ENCODE peak calls at places on chromosomes 12 and 14, in eight cellular contexts. U is A549; S is right cardiac atrium; N is CD4-positive, alpha-beta memory T cell; L is esophagus squamous epithelium; V is pancreas; D is CD8-positive, alpha-beta T cell; B is mammary epithelial cell. Y is an unnamed sample.

GRCh38 chr14:57610631-57611030 is 117.0 kb upstream of the CCDC198 start:
- DNase-seq in U (no peak), S (no peak), N (no peak), L (no peak), V (no peak), D (no peak), B (no peak), Y (no peak)

GRCh38 chr12:122869207-122869973 is 26.5 kb downstream of the VPS37B start:
- DNase-seq in U (no peak), S (no peak), N (no peak), L (no peak), V (no peak), D (no peak), B (no peak), Y (no peak)

GRCh38 chr12:31629756-31630732 is 29.4 kb upstream of the ETFBKMT start:
- DNase-seq in U (no peak), S (peak; percentile 37), N (no peak), L (no peak), V (peak; percentile 60), D (no peak), B (no peak), Y (no peak)

GRCh38 chr14:53599221-53599945 is 357.2 kb downstream of the BMP4 start:
- DNase-seq in U (no peak), S (no peak), N (no peak), L (no peak), V (no peak), D (no peak), B (no peak), Y (no peak)

GRCh38 chr12:114911196-114911595 is 227.2 kb upstream of the TBX3 start:
- DNase-seq in U (no peak), S (no peak), N (no peak), L (no peak), V (no peak), D (no peak), B (no peak), Y (no peak)

GRCh38 chr12:67367843-67368242 is 98.7 kb downstream of the CAND1 start:
- DNase-seq in U (no peak), S (no peak), N (no peak), L (no peak), V (no peak), D (no peak), B (no peak), Y (no peak)

GRCh38 chr14:50045039-50045711 is 71.2 kb downstream of the VCPKMT start:
- DNase-seq in U (no peak), S (peak; percentile 88), N (peak; percentile 71), L (peak; percentile 32), V (peak; percentile 64), D (peak; percentile 27), B (peak; percentile 62), Y (peak; percentile 27)

GRCh38 chr14:56333361-56334279 is 215.4 kb downstream of the PELI2 start:
- DNase-seq in U (peak; percentile 30), S (no peak), N (no peak), L (no peak), V (no peak), D (no peak), B (peak; percentile 9), Y (no peak)

GRCh38 chr14:82511399-82511798 is 977.7 kb upstream of the SEL1L start:
- DNase-seq in U (no peak), S (no peak), N (no peak), L (no peak), V (no peak), D (no peak), B (no peak), Y (no peak)
- H3K9me3 ChIP-seq in U (no peaks in the 10 kb centered on the region), S (no peaks in the 10 kb centered on the region), N (no peaks in the 10 kb centered on the region), L (no peaks in the 10 kb centered on the region), V (no peaks in the 10 kb centered on the region), D (no peaks in the 10 kb centered on the region), B (peaks cover 5% of the 10 kb centered on the region), Y (no peaks in the 10 kb centered on the region)

GRCh38 chr14:79924583-79924982 is 286.7 kb downstream of the DIO2 start:
- DNase-seq in U (no peak), S (no peak), N (no peak), L (no peak), V (no peak), D (no peak), B (no peak), Y (no peak)
- H3K9me3 ChIP-seq in U (no peaks in the 10 kb centered on the region), S (no peaks in the 10 kb centered on the region), N (no peaks in the 10 kb centered on the region), L (no peaks in the 10 kb centered on the region), V (no peaks in the 10 kb centered on the region), D (no peaks in the 10 kb centered on the region), B (no peaks in the 10 kb centered on the region), Y (no peaks in the 10 kb centered on the region)

GRCh38 chr12:34204830-34205285 is 182.6 kb downstream of the ALG10 start:
- DNase-seq in U (no peak), S (no peak), N (no peak), L (no peak), V (no peak), D (no peak), B (no peak), Y (no peak)

GRCh38 chr12:34203866-34204620 is 181.7 kb downstream of the ALG10 start:
- DNase-seq in U (no peak), S (no peak), N (no peak), L (no peak), V (no peak), D (no peak), B (no peak), Y (no peak)

GRCh38 chr12:34207858-34208257 is 185.6 kb downstream of the ALG10 start:
- DNase-seq in U (no peak), S (no peak), N (no peak), L (no peak), V (no peak), D (no peak), B (no peak), Y (no peak)

GRCh38 chr12:34206061-34206785 is 183.9 kb downstream of the ALG10 start:
- DNase-seq in U (no peak), S (no peak), N (no peak), L (no peak), V (no peak), D (no peak), B (no peak), Y (no peak)

GRCh38 chr12:34205401-34205800 is 183.1 kb downstream of the ALG10 start:
- DNase-seq in U (no peak), S (no peak), N (no peak), L (no peak), V (no peak), D (no peak), B (no peak), Y (no peak)
- H3K9me3 ChIP-seq in U (no peaks in the 10 kb centered on the region), S (no peaks in the 10 kb centered on the region), N (no peaks in the 10 kb centered on the region), L (peaks cover 45% of the 10 kb centered on the region), V (no peaks in the 10 kb centered on the region), D (no peaks in the 10 kb centered on the region), B (peaks cover 39% of the 10 kb centered on the region), Y (no peaks in the 10 kb centered on the region)

GRCh38 chr14:44347316-44347715 is 159.8 kb downstream of the FSCB start:
- DNase-seq in U (no peak), S (no peak), N (no peak), L (no peak), V (no peak), D (no peak), B (no peak), Y (no peak)
- H3K9me3 ChIP-seq in U (peaks cover 12% of the 10 kb centered on the region), S (no peaks in the 10 kb centered on the region), N (no peaks in the 10 kb centered on the region), L (peaks cover 8% of the 10 kb centered on the region), V (no peaks in the 10 kb centered on the region), D (no peaks in the 10 kb centered on the region), B (peaks cover 8% of the 10 kb centered on the region), Y (no peaks in the 10 kb centered on the region)

DNA sequence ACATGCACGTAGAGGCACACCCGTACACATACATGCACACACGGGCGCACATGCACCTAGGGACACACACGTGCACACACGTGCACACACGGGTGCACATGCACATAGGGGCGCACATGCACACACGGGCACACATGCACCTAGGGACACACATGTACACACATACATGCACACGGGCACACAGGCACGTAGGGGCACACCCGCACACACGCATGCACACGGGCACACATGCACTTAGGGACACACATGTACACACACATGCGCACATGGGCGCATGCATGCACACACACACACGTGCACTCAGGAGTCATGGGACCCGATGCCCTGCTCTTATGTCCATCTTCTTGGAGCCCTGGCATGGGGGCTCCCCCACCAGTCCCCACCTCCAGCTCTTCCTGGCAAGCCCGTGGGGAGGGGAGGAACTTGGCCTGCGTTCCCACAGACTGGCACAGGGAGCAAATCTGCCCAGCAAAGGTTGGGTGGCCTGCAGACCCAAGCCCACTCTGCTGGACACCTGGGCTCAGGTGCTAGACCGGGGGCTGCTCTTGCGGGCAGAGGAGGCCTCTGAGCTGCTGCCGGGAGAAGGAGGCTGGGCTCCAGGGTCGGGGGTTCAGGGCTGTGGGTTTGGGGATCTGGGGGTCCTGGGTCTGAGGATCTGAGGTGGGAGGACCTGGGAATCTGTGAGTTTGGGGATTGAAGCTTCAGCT is 51.4 kb downstream of the KIF26A start:
- DNase-seq in U (no peak), S (no peak), N (no peak), L (no peak), V (no peak), D (no peak), B (no peak), Y (no peak)
- H3K9me3 ChIP-seq in U (no peaks in the 10 kb centered on the region), S (no peaks in the 10 kb centered on the region), N (no peaks in the 10 kb centered on the region), L (no peaks in the 10 kb centered on the region), V (no peaks in the 10 kb centered on the region), D (no peaks in the 10 kb centered on the region), B (peaks cover 23% of the 10 kb centered on the region), Y (no peaks in the 10 kb centered on the region)

GRCh38 chr12:131135311-131135785 is 181.6 kb downstream of the ADGRD1 start:
- DNase-seq in U (no peak), S (no peak), N (no peak), L (no peak), V (no peak), D (no peak), B (no peak), Y (no peak)
- H3K9me3 ChIP-seq in U (no peaks in the 10 kb centered on the region), S (no peaks in the 10 kb centered on the region), N (no peaks in the 10 kb centered on the region), L (no peaks in the 10 kb centered on the region), V (no peaks in the 10 kb centered on the region), D (no peaks in the 10 kb centered on the region), B (peaks cover 24% of the 10 kb centered on the region), Y (no peaks in the 10 kb centered on the region)

DNA sequence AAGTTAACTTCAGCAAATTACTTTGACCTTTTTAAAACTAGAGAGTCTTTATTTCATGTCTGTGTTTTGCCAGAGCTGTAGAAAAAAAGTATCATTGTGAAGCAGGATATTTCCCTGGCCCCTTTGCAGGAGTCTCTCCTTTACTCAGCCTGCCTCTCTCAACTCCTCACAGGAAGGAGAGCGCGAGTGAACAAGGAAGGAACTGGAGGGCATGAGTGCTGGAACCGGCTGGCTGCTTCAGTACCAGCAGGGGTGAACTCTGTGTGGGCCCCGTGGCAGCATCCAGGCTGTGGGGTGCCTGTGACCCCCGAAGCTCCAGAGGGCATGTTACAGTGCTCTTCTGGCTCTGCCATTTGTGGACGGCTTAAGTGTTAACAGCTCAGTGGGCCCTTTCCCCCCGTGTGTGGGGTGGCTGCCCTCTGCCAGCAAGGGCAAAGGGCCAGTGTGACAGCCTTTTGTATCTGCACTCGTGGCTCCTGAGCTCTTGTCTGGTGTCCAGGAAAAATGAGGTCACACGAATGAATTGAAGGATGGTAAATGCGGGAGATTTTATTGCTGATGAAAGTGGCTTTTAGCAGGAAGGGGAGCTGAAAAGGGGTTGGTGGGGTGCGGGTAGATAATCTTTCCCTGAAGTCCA is 76.6 kb upstream of the KCNH3 start:
- DNase-seq in U (no peak), S (peak; percentile 33), N (no peak), L (no peak), V (no peak), D (no peak), B (no peak), Y (no peak)
- H3K9me3 ChIP-seq in U (no peaks in the 10 kb centered on the region), S (no peaks in the 10 kb centered on the region), N (no peaks in the 10 kb centered on the region), L (no peaks in the 10 kb centered on the region), V (no peaks in the 10 kb centered on the region), D (no peaks in the 10 kb centered on the region), B (no peaks in the 10 kb centered on the region), Y (no peaks in the 10 kb centered on the region)